ENCODE peak calls at places on chromosome 7, in four cellular contexts. B is Panc1; S is DND-41; E is CD4-positive, alpha-beta T cell. D is an unnamed sample.

GRCh38 chr7:150739045-150739432 is 1.8 kb downstream of the GIMAP5 start:
- DNase-seq in E (no peak), B (no peak), S (no peak), D (no peak)

GRCh38 chr7:155785536-155785935 is 26.7 kb downstream of the SHH start:
- DNase-seq in B (no peak), S (no peak), E (no peak), D (no peak)

GRCh38 chr7:24972991-24973390 is 7.0 kb downstream of the OSBPL3 start:
- DNase-seq in E (no peak), S (no peak), B (no peak), D (no peak)

GRCh38 chr7:36640682-36641081 is 83.6 kb downstream of the AOAH start:
- DNase-seq in S (no peak), E (no peak), B (no peak), D (no peak)

GRCh38 chr7:6277476-6277875 is 5.1 kb upstream of the CYTH3 start:
- DNase-seq in B (no peak), S (no peak), E (no peak), D (no peak)

GRCh38 chr7:6252748-6253147 is 19.7 kb downstream of the CYTH3 start:
- DNase-seq in B (no peak), E (no peak), S (no peak), D (no peak)

GRCh38 chr7:100053201-100053600 is 3.6 kb downstream of the ZSCAN21 start:
- DNase-seq in B (peak), S (peak), E (no peak), D (no peak)

GRCh38 chr7:103989200-103989784 is at the start of gene RELN:
- DNase-seq in B (no peak), E (no peak), S (no peak), D (no peak)

GRCh38 chr7:128936798-128937197 is 929 bp upstream of the IRF5 start:
- DNase-seq in E (no peak), S (no peak), B (no peak), D (no peak)

GRCh38 chr7:128937647-128938523 is at the start of gene IRF5:
- DNase-seq in E (no peak), B (no peak), S (no peak), D (no peak)

GRCh38 chr7:128938524-128939074 is 872 bp downstream of the IRF5 start:
- DNase-seq in E (no peak), B (no peak), S (no peak), D (no peak)

GRCh38 chr7:128939075-128939860 is 1.5 kb downstream of the IRF5 start:
- DNase-seq in B (no peak), E (no peak), S (no peak), D (no peak)

DNA sequence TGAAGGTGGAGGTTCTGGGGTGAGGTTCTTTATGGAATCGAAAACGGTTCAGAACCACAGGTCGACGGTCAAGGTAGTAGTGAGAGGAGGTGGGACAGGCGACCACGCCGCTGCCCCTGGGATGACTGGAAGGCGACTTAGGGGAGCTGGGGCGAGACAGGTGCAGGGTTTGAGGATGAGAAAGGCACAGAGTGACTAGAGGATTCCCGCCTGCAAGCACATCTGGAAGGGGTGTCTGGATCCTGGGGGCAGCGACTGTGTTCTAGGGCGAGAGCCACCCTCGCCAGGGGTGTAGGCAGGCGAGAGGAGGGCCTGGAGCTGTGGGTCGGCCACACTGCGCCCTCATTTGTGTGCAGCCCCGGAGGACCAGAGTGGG is 468 bp upstream of the IRF5 start:
- DNase-seq in S (no peak), B (no peak), E (no peak), D (no peak)
- H3K27ac ChIP-seq in S (no peak), B (no peak), E (no peak), D (peak)

DNA sequence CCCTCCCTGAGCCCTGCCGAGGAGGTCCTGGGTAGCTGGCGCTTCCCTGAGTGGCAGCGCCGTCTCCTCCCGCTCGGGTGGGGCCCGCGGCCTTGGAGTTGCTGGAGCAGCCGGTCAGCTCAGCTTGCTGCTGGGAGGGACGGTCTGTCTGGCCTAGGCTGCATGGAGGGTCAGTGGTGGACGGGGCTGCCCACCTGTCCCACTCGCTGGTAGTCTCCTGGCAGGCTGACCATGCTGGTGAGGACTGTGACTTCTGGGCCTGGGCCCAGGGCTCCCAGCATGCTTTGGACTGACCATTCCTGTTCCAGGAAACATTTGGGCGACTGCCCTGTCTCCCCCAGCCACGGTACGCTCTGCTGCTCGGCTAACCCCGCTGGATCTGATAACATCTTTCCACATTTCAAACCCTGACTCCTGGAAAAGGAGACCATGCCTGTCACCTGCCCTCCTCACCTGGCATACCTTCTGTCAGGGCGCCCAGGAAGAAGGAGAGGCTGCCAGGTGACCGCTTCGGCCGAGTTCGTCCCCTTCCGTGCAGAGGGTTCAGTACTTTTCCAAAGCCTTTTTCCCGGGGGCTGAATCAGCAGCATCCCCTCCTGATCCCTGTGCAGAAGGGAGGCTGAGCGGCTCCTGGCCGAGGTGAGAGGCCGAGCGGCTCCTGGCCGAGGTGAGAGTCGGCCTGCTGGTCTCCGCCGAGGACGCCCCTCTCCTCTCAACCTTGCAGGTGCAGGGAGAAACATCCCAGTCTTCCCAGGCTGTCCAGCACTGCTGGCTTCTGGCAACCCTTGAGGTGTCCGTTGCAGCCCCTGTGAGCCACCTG is 43.4 kb downstream of the FAM20C start:
- DNase-seq in E (no peak), S (no peak), B (no peak), D (no peak)
- H3K27ac ChIP-seq in E (no peak), S (no peak), B (peak), D (peak)

DNA sequence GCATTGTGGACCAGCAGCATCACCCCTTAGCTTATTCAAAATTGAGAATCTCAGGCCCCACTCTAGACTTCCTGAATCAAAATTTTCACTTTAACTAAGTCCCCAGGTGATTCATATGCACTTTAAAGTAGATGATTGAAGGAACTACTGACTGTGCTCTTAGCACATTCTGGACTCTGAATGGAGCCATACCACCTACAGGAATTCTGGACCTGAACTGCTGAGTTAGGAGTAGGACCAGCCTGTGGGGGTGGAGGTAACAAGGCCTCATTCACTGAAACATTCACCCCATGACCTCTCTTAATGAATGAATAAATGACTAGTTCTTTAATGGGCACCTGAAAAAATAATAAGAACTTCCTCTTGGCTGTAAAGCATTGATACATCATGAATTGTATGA is 7.3 kb downstream of the PDK4 start:
- DNase-seq in B (no peak), S (no peak), E (no peak), D (no peak)
- H3K27ac ChIP-seq in B (no peak), S (no peak), E (no peak), D (peak)

GRCh38 chr7:106088014-106088413 is 24.1 kb downstream of the SYPL1 start:
- DNase-seq in E (no peak), B (no peak), S (no peak), D (no peak)

GRCh38 chr7:106089647-106090046 is 22.5 kb downstream of the SYPL1 start:
- DNase-seq in B (no peak), S (no peak), E (no peak), D (no peak)

GRCh38 chr7:106095634-106096033 is 16.5 kb downstream of the SYPL1 start:
- DNase-seq in S (no peak), B (no peak), E (no peak), D (no peak)

GRCh38 chr7:106094780-106095179 is 17.3 kb downstream of the SYPL1 start:
- DNase-seq in B (no peak), S (no peak), E (no peak), D (no peak)

GRCh38 chr7:106092204-106092603 is 19.9 kb downstream of the SYPL1 start:
- DNase-seq in E (no peak), B (no peak), S (no peak), D (no peak)
- H3K27ac ChIP-seq in E (no peak), B (no peak), S (no peak), D (no peak)

D was measured in esophagus squamous epithelium.